ENCODE peak calls at places on chromosomes 16 and 17, in five cellular contexts. W, D, J, N and Y are unnamed samples. For H3K9me3, the result is how much of the 10 kb centered on the place peaks cover.

GRCh38 chr17:1270210-1271019 is at the start of gene BHLHA9:
- DNase-seq in W (no peak), D (no peak), J (no peak), N (no peak), Y (no peak)

GRCh38 chr17:19567216-19568015 is 33.8 kb downstream of the SLC47A1 start:
- DNase-seq in W (no peak), D (no peak), J (no peak), N (no peak), Y (no peak)

GRCh38 chr17:39002991-39003715 is 36.0 kb upstream of the FBXO47 start:
- DNase-seq in W (peak), D (no peak), J (peak), N (peak), Y (peak)

GRCh38 chr16:11476676-11477075 is 110.0 kb downstream of the LITAF start:
- DNase-seq in W (no peak), D (no peak), J (no peak), N (no peak), Y (no peak)

GRCh38 chr17:66843606-66844005 is 8.7 kb downstream of the CACNG5 start:
- DNase-seq in W (no peak), D (peak), J (no peak), N (no peak), Y (no peak)

GRCh38 chr17:53655591-53655990 is 167.1 kb upstream of the KIF2B start:
- DNase-seq in W (no peak), D (no peak), J (no peak), N (no peak), Y (no peak)

GRCh38 chr17:40124279-40125141 is 2.7 kb downstream of the MSL1 start:
- DNase-seq in W (no peak), D (no peak), J (peak), N (no peak), Y (no peak)

GRCh38 chr17:29588017-29588557 is 1.4 kb downstream of the GIT1 start:
- DNase-seq in W (no peak), D (peak), J (no peak), N (no peak), Y (no peak)

GRCh38 chr16:51490866-51491265 is 339.8 kb upstream of the SALL1 start:
- DNase-seq in W (no peak), D (no peak), J (no peak), N (no peak), Y (no peak)

GRCh38 chr16:55700961-55701360 is 45.2 kb downstream of the SLC6A2 start:
- DNase-seq in W (no peak), D (no peak), J (no peak), N (no peak), Y (no peak)

GRCh38 chr17:82269138-82269881 is 4.2 kb downstream of the CSNK1D start:
- DNase-seq in W (no peak), D (no peak), J (no peak), N (no peak), Y (no peak)

GRCh38 chr16:81500833-81501521 is 56.4 kb downstream of the CMIP start:
- DNase-seq in W (no peak), D (no peak), J (no peak), N (no peak), Y (no peak)

GRCh38 chr17:32659419-32659842 is 172.6 kb downstream of the CDK5R1 start:
- DNase-seq in W (peak), D (peak), J (peak), N (no peak), Y (peak)

GRCh38 chr17:32660496-32660895 is 173.7 kb downstream of the CDK5R1 start:
- DNase-seq in W (no peak), D (no peak), J (no peak), N (no peak), Y (no peak)

DNA sequence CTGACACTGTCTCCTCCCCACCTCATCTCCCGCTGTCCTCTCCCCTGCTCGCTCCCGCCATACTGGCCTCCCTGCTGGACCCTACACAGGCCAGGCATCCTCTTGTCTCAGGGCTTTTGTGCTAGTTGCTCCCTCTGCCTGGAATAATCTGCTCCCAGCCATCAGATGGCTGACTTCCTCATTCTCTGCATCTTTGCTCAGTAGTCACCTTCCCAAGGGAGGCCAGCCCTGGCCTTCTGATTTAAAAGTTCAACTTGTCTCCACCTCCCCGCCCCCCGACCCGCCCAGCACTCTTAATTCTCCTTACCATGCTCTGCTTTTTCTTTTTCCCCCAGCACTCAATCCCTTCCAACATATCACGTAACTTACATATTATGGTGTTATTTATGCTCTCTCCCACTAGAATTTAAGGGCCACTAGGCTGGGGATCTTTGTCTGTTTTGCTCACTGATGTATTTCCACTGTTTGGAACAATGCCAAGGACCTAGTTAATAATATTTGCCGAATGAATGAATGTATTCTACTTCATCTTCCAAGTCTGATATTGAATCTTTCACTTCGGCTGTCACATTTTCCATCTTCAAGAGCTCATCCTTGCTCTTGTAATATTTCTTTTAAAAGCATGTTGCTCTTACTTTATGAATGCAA is 178.3 kb downstream of the CDK5R1 start:
- DNase-seq in W (no peak), D (no peak), J (no peak), N (no peak), Y (no peak)
- H3K4me3 ChIP-seq in W (no peak), D (no peak), J (no peak), N (no peak), Y (no peak)

GRCh38 chr17:21300601-21301571 is 16.4 kb downstream of the MAP2K3 start:
- DNase-seq in W (no peak), D (no peak), J (no peak), N (no peak), Y (no peak)

GRCh38 chr17:21298056-21298982 is 13.8 kb downstream of the MAP2K3 start:
- DNase-seq in W (no peak), D (no peak), J (no peak), N (no peak), Y (no peak)

GRCh38 chr17:21298983-21299519 is 14.5 kb downstream of the MAP2K3 start:
- DNase-seq in W (no peak), D (no peak), J (no peak), N (no peak), Y (no peak)

GRCh38 chr17:21301593-21302550 is 17.4 kb downstream of the MAP2K3 start:
- DNase-seq in W (no peak), D (no peak), J (peak), N (no peak), Y (no peak)

DNA sequence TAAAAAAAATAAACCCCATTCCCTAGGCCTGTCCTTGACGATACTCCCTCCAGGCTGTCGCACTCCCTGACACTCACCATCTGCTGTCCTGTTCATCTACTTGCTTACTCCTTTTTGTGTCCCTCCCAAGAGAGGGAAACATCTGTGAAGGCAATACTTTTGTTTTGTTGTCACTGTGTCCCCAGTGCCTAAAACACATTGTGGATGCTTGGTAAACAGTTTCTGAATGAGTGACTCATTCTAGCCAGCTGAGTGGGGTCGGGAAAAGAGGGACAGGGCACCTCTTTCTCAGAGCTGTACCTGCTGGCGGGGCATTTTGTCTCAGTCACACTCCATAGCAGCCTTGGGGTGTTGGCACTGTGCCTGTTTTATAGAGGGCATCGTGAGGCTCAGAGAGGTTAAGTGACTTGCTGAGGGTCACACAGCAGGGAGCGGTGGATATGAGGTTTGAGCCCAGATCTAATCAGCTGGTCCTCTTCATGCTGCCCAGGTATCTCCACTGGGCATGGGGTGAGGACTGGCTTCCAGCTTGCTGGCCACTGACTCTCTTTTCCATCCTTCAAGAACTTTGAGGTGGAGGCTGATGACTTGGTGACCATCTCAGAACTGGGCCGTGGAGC is 15.6 kb downstream of the MAP2K3 start:
- DNase-seq in W (no peak), D (no peak), J (no peak), N (no peak), Y (no peak)
- H3K9me3 ChIP-seq in W (under half), D (under half), J (under half), N (under half), Y (under half)

GRCh38 chr16:8936421-8936820 is 27.3 kb downstream of the USP7 start:
- DNase-seq in W (no peak), D (no peak), J (peak), N (no peak), Y (peak)
- H3K4me3 ChIP-seq in W (no peak), D (no peak), J (no peak), N (no peak), Y (no peak)

DNA sequence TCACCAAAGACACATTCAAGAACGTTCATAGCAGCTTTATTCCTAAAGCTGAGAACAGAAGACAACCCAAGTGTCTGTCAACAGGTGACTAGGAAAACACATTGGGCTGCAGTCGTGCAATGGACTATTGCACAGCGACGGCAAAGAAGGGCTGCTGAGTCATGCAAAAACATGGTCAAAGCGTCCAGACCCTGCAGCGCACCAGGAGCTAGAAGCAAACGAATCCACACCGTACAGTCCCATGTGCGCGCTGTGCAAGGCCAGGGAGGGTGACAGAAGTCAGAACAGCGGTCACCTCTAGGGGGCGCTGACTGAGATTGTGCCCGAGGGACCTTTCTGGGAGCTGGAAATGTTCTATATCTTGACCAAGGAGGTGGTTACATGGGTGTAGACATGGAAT is 266.4 kb downstream of the MAF start:
- DNase-seq in W (no peak), D (no peak), J (no peak), N (no peak), Y (peak)
- H3K9me3 ChIP-seq in W (under half), D (under half), J (under half), N (under half), Y (under half)

DNA sequence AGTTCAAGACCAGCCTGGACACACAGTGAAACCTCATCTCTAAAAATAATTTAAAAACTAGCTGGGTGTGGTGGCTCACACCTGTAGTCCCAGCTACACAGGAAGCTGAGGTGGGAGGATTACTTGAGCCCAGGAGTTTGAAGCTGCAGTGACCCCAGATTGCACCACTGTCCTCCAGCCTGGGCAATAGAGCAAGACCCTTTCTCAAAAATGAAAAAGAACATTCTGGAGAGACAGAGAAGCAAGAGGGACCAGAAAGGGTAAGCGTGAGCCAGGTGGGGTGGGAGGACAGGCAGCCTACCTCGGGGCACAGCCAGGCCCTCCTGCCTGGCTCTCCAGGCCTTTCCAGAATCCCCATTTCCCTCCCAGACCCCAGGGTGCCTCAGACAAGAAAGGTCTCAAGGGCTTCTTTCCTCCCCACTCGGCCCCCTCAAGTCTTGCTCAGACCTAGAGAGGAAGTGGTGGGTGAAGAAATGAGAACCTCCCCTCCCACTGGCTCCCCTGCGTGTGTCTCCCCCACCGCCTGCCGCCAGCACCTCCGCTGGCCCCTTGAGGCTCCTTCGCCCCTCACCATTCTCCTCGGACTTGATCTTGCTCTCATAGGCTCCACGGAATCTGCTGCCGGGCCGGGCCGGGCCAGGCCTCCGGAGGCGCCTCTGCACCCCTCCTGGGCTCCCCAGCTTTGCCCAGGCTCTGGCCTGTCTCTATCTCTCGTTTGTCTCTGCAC is 501 bp downstream of the C16orf54 start:
- DNase-seq in W (no peak), D (no peak), J (no peak), N (no peak), Y (peak)
- H3K4me3 ChIP-seq in W (peak), D (peak), J (no peak), N (peak), Y (peak)

GRCh38 chr17:61700252-61700651 is 109.2 kb upstream of the NACA2 start:
- DNase-seq in W (no peak), D (no peak), J (no peak), N (no peak), Y (no peak)
- H3K9me3 ChIP-seq in W (under half), D (under half), J (under half), N (under half), Y (under half)

DNA sequence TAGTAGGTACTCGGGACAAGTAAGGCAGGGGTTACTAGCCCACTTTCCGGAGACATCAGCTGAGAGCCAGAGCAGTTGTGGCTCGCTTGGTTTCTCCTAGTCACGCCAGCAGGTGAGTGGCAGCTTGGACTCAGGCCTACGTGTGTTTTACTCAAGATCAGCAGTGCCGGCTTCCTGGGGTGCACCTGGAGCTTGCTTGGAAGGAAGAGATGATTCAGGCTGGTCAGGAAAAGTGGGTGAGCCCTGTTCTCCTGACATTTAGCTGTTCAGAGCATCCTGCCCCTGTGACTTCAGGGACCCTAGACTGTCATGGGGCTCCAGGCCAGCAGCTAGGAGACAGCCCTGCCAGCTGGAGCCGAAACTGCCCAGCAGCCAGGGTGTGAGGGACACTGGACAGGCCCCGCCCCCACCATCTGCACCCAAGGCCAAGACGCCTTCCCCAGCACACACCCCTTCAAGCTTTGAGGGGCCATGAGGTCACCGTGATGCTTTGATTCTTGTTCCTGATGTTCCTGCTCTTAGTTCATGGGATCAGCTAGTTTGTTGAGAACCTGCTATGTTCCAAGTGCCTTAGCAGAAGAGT is 238.0 kb upstream of the CIBAR2 start:
- DNase-seq in W (no peak), D (no peak), J (no peak), N (no peak), Y (no peak)
- H3K4me3 ChIP-seq in W (no peak), D (no peak), J (no peak), N (no peak), Y (no peak)

DNA sequence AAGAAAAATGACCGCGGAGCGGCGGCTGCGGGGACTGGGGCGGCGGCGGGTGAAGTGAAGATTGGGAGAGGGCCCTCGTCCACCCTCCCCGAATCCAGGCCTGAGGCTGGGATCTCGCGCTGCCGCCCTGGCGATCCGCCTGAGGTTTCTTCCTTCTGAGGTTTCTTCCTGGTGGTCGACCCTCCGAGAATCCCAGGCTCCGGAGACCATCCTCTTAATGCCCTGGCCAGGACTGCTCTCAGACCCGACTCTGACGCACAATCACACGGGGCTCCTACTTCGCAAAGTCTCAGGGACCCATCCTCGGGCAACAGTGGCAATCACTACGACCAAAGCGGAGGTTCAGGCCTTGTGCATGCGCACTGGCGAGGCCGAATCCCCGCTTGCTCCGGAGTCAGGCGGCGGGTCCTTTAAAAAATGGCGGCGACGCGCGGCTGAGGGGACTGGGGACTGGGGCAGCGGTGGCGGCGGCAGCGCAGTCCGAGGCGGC is 18.0 kb upstream of the KCNJ18 start:
- DNase-seq in W (no peak), D (no peak), J (no peak), N (no peak), Y (no peak)
- H3K9me3 ChIP-seq in W (under half), D (under half), J (under half), N (under half), Y (under half)

DNA sequence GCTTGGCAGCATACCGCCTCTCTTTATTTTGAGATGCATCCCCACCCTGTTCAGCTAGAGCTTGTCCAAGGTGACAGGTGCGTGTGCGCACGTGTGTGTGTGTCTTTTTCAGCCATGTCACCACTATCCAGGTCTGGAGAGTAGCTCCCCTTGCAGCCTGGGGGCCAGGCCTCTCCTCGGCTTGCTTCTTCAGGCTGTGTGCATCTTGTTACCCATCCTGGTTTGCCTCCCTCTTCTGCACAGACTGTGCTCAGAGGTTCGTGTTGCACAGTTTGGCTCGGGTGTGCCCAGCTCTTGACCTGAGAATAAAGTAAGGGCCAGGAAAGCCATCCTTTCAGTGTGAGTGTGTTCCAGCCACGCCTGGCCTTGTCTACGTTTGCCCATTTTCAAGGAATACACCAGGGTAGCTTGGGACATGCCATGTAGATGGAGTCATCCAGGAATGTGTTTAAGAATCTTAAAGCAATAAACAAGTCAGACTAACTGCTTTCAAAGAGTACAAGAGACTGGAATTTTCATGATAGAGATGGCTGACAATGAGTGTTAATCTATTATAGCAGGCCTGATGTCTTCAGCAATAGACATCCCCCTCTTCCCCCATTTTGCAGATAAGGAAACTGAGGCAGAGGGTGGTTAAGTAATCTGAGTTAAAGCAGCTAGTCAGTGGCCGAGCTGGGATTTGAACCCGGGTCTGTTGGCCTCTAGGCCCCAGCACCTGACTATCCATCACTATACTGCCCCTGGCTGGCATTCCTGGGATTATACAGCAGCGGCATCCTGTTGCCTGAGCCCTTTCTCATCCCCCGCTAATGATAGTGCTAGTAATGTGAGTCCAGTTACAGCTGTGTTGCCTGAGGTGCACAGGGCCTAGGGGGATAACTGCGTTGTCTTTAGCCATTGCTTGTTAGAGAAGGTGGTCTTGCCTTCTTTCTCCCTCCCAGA is 77.9 kb downstream of the KSR1 start:
- DNase-seq in W (no peak), D (no peak), J (no peak), N (no peak), Y (no peak)
- H3K4me3 ChIP-seq in W (no peak), D (no peak), J (no peak), N (no peak), Y (no peak)

DNA sequence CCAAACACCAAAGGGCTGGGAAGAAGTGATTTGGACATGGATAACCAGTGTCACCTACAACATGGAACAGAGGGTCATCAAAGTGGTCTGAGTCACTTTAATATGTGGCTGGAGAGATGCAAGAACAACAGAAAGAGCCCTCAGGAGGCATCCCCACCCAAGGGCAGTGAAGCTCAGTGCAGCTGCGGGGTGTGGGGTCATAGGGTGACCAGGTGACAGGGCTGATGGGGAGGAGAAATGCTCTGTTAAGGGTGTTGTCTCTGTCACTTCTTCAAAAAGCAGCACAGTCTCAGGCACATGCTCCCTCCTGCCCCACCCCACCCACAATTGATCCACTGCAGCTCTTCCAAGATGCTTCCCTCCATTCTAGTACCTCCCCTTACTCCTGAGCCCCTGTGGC is 819.1 kb downstream of the KCNJ18 start:
- DNase-seq in W (no peak), D (no peak), J (no peak), N (peak), Y (no peak)
- H3K9me3 ChIP-seq in W (under half), D (under half), J (under half), N (under half), Y (under half)